ENCODE peak calls at places on chromosomes 2 and 18, in four cellular contexts. P is RWPE1, G is tibial artery, Z is H1. N is an unnamed sample.

GRCh38 chr2:148244593-148245292 is 223.9 kb downstream of the MBD5 start:
- DNase-seq in P (no peak), Z (no peak), G (no peak), N (no peak)

GRCh38 chr18:28459587-28459986 is 282.7 kb upstream of the CDH2 start:
- DNase-seq in Z (no peak), G (no peak), P (no peak), N (no peak)

GRCh38 chr2:156401863-156402262 is 34.3 kb upstream of the GPD2 start:
- DNase-seq in Z (no peak), G (no peak), P (no peak), N (no peak)

GRCh38 chr2:118177932-118178331 is 89.7 kb downstream of the INSIG2 start:
- DNase-seq in G (no peak), P (no peak), Z (no peak), N (no peak)

GRCh38 chr2:224545884-224546644 is 39.1 kb downstream of the CUL3 start:
- DNase-seq in G (no peak), Z (no peak), P (no peak), N (no peak)

GRCh38 chr18:74328196-74328595 is 12.6 kb downstream of the C18orf63 start:
- DNase-seq in G (no peak), Z (no peak), P (no peak), N (no peak)

GRCh38 chr18:27017901-27018500 is 152.5 kb upstream of the AQP4 start:
- DNase-seq in G (no peak), Z (no peak), P (peak), N (no peak)

GRCh38 chr2:105380432-105381118 is 18.3 kb downstream of the FHL2 start:
- DNase-seq in Z (no peak), G (peak), P (no peak), N (no peak)

GRCh38 chr18:25876334-25876979 is 214.0 kb downstream of the SS18 start:
- DNase-seq in G (no peak), P (no peak), Z (no peak), N (no peak)

GRCh38 chr2:11695576-11695975 is 25.6 kb upstream of the NTSR2 start:
- DNase-seq in P (no peak), G (no peak), Z (no peak), N (no peak)

GRCh38 chr18:35756506-35757117 is 175.1 kb downstream of the GALNT1 start:
- DNase-seq in P (peak), G (no peak), Z (peak), N (peak)

GRCh38 chr18:6069539-6069938 is 174.2 kb upstream of the TMEM200C start:
- DNase-seq in Z (no peak), G (no peak), P (no peak), N (no peak)

GRCh38 chr2:46304635-46305034 is 7.4 kb downstream of the EPAS1 start:
- DNase-seq in P (no peak), G (no peak), Z (no peak), N (peak)

GRCh38 chr2:194750926-194751325 is 906.1 kb upstream of the SLC39A10 start:
- DNase-seq in P (no peak), G (no peak), Z (no peak), N (no peak)

GRCh38 chr18:48127546-48128105 is 197.2 kb upstream of the SMAD2 start:
- DNase-seq in Z (no peak), G (no peak), P (no peak), N (no peak)

GRCh38 chr18:8807502-8807833 is 102.1 kb downstream of the MTCL1 start:
- DNase-seq in G (no peak), Z (no peak), P (no peak), N (no peak)

GRCh38 chr2:216188956-216189355 is 79.8 kb downstream of the XRCC5 start:
- DNase-seq in Z (no peak), G (no peak), P (peak), N (no peak)

GRCh38 chr2:152098798-152099654 is at the start of gene CACNB4:
- DNase-seq in Z (peak), G (no peak), P (no peak), N (no peak)

GRCh38 chr2:113058411-113058994 is 495 bp upstream of the IL36RN start:
- DNase-seq in P (peak), G (no peak), Z (no peak), N (no peak)

GRCh38 chr18:47204908-47205522 is 28.9 kb upstream of the IER3IP1 start:
- DNase-seq in P (peak), G (no peak), Z (no peak), N (peak)

GRCh38 chr2:223641062-223641461 is 38.9 kb upstream of the SCG2 start:
- DNase-seq in Z (no peak), P (peak), G (no peak), N (no peak)

GRCh38 chr18:25284861-25285574 is 66.9 kb downstream of the ZNF521 start:
- DNase-seq in Z (no peak), G (no peak), P (no peak), N (no peak)

GRCh38 chr18:38009335-38009734 is 443.7 kb upstream of the CELF4 start:
- DNase-seq in Z (no peak), P (no peak), G (no peak), N (no peak)

GRCh38 chr2:8134105-8134903 is 547.6 kb upstream of the ID2 start:
- DNase-seq in G (no peak), P (no peak), Z (no peak), N (no peak)
- H3K27ac ChIP-seq in G (no peak), P (no peak), Z (no peak), N (no peak)

DNA sequence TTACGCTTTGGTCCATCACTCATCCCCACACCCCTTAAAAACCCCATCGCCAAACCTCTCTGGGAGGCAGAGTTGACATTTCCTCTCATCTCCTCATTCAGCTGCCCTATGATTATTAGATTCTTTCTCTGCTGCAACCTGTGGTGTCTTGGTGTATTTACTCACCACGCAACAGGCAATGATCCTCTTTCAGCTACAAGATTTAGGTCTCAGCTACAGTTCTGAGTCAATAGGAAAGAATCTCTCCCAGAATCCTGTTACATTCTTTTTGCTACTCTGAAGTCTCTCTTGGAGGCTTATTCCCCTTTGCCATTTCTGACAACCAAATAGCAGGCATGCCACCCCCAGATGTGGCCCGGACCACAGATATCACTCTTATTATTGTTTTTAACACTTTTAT is 468.3 kb upstream of the GYPC start:
- DNase-seq in P (no peak), Z (no peak), G (no peak), N (no peak)
- H3K27ac ChIP-seq in P (no peak), Z (no peak), G (no peak), N (no peak)

DNA sequence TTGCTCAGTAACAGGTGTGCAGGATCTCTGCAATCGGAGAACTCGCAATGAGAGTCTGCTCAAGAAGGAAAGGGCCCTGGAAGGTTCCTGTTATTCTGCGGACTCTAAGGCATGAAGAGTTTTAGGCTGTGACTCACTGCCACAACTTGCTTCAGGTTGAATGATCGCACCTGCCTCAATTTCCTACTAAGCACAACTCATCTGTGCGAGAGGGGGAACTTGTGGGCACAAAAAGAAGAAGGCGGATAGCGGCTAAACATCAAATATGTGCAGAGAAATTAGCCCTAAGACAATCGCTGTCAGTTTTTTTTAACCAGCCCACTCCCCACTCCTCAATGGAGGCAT is 14.0 kb upstream of the CREG2 start:
- DNase-seq in G (no peak), P (no peak), Z (no peak), N (no peak)
- H3K27ac ChIP-seq in G (no peak), P (no peak), Z (no peak), N (no peak)

DNA sequence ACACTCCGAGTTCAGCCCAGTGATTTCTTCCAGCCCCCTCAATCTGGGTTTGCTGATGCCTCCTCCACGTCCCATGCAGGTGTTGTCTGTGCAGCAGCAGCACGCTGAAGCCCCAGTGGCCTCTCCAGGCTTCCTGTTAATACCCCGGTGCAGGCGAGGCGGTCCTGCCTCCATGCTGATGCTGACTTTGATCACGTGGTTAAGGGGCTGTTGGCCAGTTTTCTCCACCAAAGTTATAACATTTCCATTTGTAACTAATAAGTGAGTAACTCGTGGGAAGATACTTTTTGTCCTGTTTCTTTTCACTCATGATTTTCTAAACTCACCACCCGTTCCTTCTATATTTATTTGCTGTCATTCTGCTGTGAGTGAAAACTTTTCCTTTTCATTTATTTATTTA is 42.5 kb upstream of the TMEM18 start:
- DNase-seq in G (no peak), P (no peak), Z (no peak), N (no peak)
- H3K27ac ChIP-seq in G (no peak), P (no peak), Z (no peak), N (no peak)

GRCh38 chr18:21830533-21830932 is 89.9 kb downstream of the MIB1 start:
- DNase-seq in G (no peak), Z (no peak), P (no peak), N (no peak)
- H3K27ac ChIP-seq in G (peak), Z (no peak), P (no peak), N (no peak)

DNA sequence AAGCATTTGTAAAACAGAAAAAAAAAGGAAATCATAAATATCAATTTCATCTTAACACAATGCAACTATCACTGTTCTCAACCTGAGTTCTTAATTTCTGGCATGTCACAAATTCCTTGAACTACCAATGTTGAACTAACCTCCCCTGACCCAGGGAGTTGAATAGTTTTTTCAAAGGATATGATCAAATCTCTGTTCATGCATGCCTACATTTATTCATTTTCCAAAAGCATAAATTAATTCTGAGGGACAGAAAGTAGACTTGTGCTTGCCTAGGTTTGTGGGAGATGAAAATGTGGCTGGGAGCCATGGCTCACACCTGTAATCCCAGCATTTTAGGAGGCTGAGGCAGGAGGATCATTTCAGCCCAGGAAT is 175.7 kb downstream of the TGIF1 start:
- DNase-seq in G (no peak), P (no peak), Z (no peak), N (no peak)
- H3K27ac ChIP-seq in G (peak), P (peak), Z (no peak), N (peak)

GRCh38 chr2:217972490-217972889 is 30.3 kb downstream of the TNS1 start:
- DNase-seq in G (peak), Z (no peak), P (no peak), N (no peak)

GRCh38 chr2:217974389-217975005 is 28.3 kb downstream of the TNS1 start:
- DNase-seq in P (no peak), G (peak), Z (no peak), N (no peak)

GRCh38 chr2:217971166-217971565 is 31.6 kb downstream of the TNS1 start:
- DNase-seq in P (no peak), G (no peak), Z (no peak), N (no peak)

GRCh38 chr2:217972037-217972436 is 30.8 kb downstream of the TNS1 start:
- DNase-seq in P (no peak), Z (no peak), G (no peak), N (no peak)

DNA sequence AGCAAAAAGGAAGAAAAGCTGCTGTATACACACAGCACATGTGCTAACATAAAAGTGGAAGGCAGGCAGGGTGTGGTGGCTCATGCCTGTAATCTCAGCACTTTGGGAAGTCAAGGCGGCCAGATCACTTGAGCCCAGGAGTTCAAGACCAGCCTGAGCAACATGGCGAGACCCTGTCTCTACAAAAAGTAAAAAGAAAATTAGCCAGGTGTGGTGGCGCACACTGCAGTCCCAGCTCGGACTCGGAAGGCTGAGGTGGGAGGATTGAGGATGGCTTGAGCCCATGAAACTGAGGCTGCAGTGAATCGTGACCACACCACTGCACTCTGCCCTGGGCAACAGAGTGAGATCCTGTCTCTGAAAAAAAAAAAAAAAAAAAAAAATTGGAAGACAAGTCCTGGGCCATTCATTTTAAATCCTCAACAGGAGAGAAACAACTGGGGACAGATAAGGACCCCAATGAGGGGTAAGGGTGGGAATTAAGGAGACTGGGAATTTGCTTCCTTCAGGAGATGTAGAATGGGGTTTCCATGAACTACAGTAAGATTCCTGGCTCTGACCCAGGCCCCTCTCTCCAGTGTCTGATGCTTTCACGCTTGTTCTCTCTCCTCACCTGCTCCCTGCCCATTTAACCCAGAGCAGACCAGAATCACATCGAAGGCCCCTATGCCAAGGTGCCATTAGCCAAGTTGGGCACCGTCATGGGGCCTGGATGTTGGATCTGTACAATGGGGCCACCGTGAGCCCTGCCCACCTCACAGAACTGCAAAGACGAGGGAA is 29.6 kb downstream of the TNS1 start:
- DNase-seq in Z (no peak), G (peak), P (no peak), N (no peak)
- H3K27ac ChIP-seq in Z (no peak), G (peak), P (no peak), N (no peak)